ENCODE peak calls at places on chromosomes 16 and 17, in four cellular contexts. M is A549, W is neural progenitor cell, N is left ventricle myocardium inferior. U is an unnamed sample.

GRCh38 chr17:10628756-10629155 is 28.4 kb downstream of the MYH3 start:
- DNase-seq in N (no peak), M (no peak), W (peak; percentile 47), U (no peak)

GRCh38 chr17:4142107-4142900 is 526 bp downstream of the ZZEF1 start:
- DNase-seq in N (peak; percentile 24), M (no peak), W (peak; percentile 75), U (no peak)

GRCh38 chr17:80901319-80901718 is 90.3 kb upstream of the CHMP6 start:
- DNase-seq in N (no peak), M (no peak), W (no peak), U (no peak)

GRCh38 chr17:80455328-80455710 is 21.1 kb downstream of the NPTX1 start:
- DNase-seq in M (peak; percentile 88), N (no peak), W (peak; percentile 86), U (no peak)

GRCh38 chr16:14372471-14372870 is 257.6 kb downstream of the PARN start:
- DNase-seq in W (peak; percentile 28), M (no peak), N (no peak), U (no peak)

GRCh38 chr16:66619534-66620418 is 15.3 kb downstream of the CMTM3 start:
- DNase-seq in M (no peak), W (no peak), N (no peak), U (no peak)

GRCh38 chr16:81181013-81181720 is 57.3 kb upstream of the BCO1 start:
- DNase-seq in M (peak; percentile 94), N (peak; percentile 81), W (peak; percentile 88), U (peak; percentile 93)

GRCh38 chr16:16083421-16084156 is 134.2 kb downstream of the ABCC1 start:
- DNase-seq in N (no peak), W (no peak), M (peak; percentile 20), U (no peak)

GRCh38 chr16:88754912-88755744 is 29.9 kb downstream of the PIEZO1 start:
- DNase-seq in M (no peak), N (no peak), W (peak; percentile 80), U (no peak)

GRCh38 chr17:38428150-38428642 is at the start of gene ARHGAP23:
- DNase-seq in M (peak; percentile 60), N (peak; percentile 77), W (peak; percentile 74), U (no peak)

GRCh38 chr17:5526821-5527598 is 40.6 kb downstream of the MIS12 start:
- DNase-seq in N (peak; percentile 67), W (peak; percentile 26), M (peak; percentile 90), U (peak; percentile 84)

GRCh38 chr17:47905221-47905733 is 9.2 kb downstream of the SP2 start:
- DNase-seq in N (peak; percentile 81), W (peak; percentile 49), M (no peak), U (peak; percentile 59)

GRCh38 chr17:72125742-72126141 is 4.9 kb downstream of the SOX9 start:
- DNase-seq in N (no peak), M (no peak), W (no peak), U (no peak)

GRCh38 chr17:81905424-81905875 is 3.4 kb downstream of the NPB start:
- DNase-seq in M (no peak), W (no peak), N (no peak), U (no peak)

GRCh38 chr16:9039208-9039607 is 52.2 kb upstream of the HAPSTR1 start:
- DNase-seq in N (no peak), M (no peak), W (peak; percentile 23), U (no peak)

GRCh38 chr16:81432899-81433560 is 11.6 kb upstream of the CMIP start:
- DNase-seq in N (no peak), M (no peak), W (no peak), U (no peak)

GRCh38 chr17:73969956-73970355 is 233.5 kb upstream of the RPL38 start:
- DNase-seq in W (no peak), M (no peak), N (no peak), U (no peak)

GRCh38 chr16:53932975-53933374 is 229.0 kb downstream of the FTO start:
- DNase-seq in M (no peak), W (no peak), N (no peak), U (no peak)

GRCh38 chr16:31135535-31136286 is at the start of gene PRSS8:
- DNase-seq in W (peak; percentile 47), N (no peak), M (no peak), U (no peak)

GRCh38 chr17:57009737-57010445 is 32.0 kb downstream of the SCPEP1 start:
- DNase-seq in W (peak; percentile 69), N (peak; percentile 25), M (peak; percentile 79), U (peak; percentile 16)

GRCh38 chr16:53372942-53373871 is 61.1 kb upstream of the RBL2 start:
- DNase-seq in W (no peak), N (no peak), M (peak; percentile 32), U (no peak)

GRCh38 chr17:14209215-14209614 is 27.4 kb downstream of the CDRT15 start:
- DNase-seq in W (no peak), N (no peak), M (no peak), U (no peak)

GRCh38 chr17:37717627-37718382 is 27.1 kb downstream of the HNF1B start:
- DNase-seq in W (no peak), M (no peak), N (no peak), U (no peak)

GRCh38 chr16:56202036-56202435 is 10.7 kb downstream of the GNAO1 start:
- DNase-seq in N (no peak), W (no peak), M (no peak), U (no peak)

GRCh38 chr17:53724726-53725125 is 98.0 kb upstream of the KIF2B start:
- DNase-seq in W (no peak), N (no peak), M (no peak), U (no peak)

GRCh38 chr16:81625544-81626152 is 153.4 kb upstream of the PLCG2 start:
- DNase-seq in W (no peak), M (no peak), N (peak; percentile 53), U (no peak)

GRCh38 chr16:26756633-26757032 is 310.1 kb upstream of the C16orf82 start:
- DNase-seq in W (no peak), M (no peak), N (no peak), U (no peak)

GRCh38 chr17:81701288-81702071 is 1.7 kb upstream of the MRPL12 start:
- DNase-seq in W (no peak), M (no peak), N (no peak), U (no peak)

GRCh38 chr17:15257316-15257925 is 7.7 kb downstream of the PMP22 start:
- DNase-seq in W (peak; percentile 83), N (peak; percentile 83), M (peak; percentile 74), U (peak; percentile 66)

GRCh38 chr17:82963104-82963950 is 116.1 kb upstream of the METRNL start:
- DNase-seq in W (peak; percentile 86), N (peak; percentile 86), M (no peak), U (peak; percentile 17)

DNA sequence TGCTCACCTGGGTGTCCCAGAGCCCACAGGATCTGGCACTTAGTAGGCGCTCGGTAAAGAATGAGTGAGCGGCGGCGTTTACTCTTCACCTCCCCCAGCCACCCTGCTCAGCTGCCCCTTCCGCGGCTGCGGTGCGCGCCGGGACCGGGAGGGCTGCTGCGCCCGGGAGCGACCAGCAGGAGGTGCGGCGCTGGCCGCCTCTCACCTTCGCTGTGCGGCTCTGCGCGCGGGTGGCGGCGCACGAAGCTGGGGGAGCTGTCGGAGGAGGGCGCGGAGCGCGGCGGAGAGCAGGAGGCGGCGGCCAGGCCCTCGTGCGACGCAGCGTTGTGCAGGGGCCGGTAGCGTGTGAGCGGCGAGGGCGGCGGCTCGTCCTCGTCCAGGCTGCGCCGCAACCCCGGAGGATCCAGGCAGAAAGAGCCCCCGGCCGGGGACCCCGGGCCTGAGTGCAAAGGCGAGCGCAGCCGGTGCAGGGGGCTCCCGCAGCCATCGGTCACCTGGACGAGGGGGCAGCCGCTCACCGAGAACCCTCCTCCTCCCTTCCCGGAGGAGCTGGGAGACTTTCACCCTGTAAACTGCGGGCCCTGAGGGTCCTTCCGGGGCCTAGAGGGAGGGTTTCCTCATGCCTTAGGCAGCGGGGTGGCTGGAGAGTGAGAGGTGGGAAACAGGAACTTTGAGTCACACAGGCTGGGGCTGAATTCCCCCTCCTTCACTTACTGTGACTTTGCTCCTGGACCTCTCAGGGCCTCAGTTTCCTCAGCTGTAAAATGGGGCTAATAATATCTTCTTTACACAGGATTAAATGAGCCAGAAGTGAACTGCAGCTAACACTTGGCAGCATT is 12.5 kb downstream of the SAMD14 start:
- DNase-seq in M (peak; percentile 78), W (peak; percentile 92), N (no peak), U (no peak)
- H3K4me3 ChIP-seq in M (no peak overlapping the region), W (no peak overlapping the region), N (peak overlapping the region; percentile 46), U (no peak overlapping the region)

GRCh38 chr16:63789603-63790002 is 1332.3 kb downstream of the CDH11 start:
- DNase-seq in W (no peak), N (no peak), M (no peak), U (no peak)
- TF ChIP-seq CTCF in W (no peak), N (no peak), M (no peak), U (no peak)

GRCh38 chr17:2708585-2709172 is 2.9 kb downstream of the CLUH start:
- DNase-seq in W (no peak), N (no peak), M (no peak), U (no peak)
- H3K4me3 ChIP-seq in W (no peak overlapping the region), N (peak overlapping the region; percentile 88), M (peak overlapping the region; percentile 96), U (no peak overlapping the region)

DNA sequence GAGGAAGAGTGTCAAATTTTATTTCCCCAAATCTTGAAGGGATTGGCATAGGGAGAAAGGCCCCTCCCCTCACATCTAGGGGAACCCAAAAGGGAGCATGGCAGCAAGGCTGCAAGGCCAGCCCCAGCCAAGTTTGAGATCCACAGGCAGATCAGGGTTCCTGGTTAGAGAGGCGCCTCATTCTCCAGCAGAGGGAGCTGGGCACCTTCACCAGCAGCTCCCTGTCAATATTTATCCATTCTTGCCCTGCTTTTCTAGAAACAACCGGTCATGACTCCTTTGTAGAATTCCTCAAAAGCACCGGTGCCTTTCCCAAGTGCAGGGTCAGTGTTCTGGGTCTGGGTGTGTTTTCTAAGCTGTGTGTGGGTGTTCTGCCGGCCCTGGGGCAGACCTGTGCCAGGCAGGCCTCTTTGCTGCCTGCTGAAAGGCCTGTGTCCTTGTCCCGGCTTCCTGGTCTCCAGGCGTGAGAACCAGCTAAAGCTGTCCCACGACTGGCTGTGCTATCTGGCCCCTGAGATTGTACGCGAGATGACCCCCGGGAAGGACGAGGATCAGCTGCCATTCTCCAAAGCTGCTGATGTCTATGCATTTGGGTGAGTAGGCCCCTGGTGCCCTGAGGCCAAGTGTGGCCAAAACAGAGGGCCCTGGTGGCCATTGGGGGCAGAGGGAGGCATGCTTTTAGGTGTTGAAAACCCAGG is 21.2 kb upstream of the LGALS9 start:
- DNase-seq in W (peak; percentile 42), N (no peak), M (peak; percentile 46), U (no peak)
- TF ChIP-seq CTCF in W (peak; percentile 60), N (peak; percentile 81), M (peak; percentile 44), U (peak; percentile 75)

GRCh38 chr16:49526966-49527365 is 153.4 kb downstream of the C16orf78 start:
- DNase-seq in W (no peak), N (no peak), M (no peak), U (no peak)

GRCh38 chr16:49529646-49530045 is 156.0 kb downstream of the C16orf78 start:
- DNase-seq in M (no peak), N (no peak), W (no peak), U (no peak)

GRCh38 chr16:49527621-49528020 is 154.0 kb downstream of the C16orf78 start:
- DNase-seq in M (no peak), W (no peak), N (no peak), U (no peak)

GRCh38 chr16:49528035-49528434 is 154.4 kb downstream of the C16orf78 start:
- DNase-seq in N (no peak), M (no peak), W (no peak), U (no peak)

GRCh38 chr16:49528564-49529150 is 155.1 kb downstream of the C16orf78 start:
- DNase-seq in W (no peak), N (no peak), M (no peak), U (no peak)
- H3K4me3 ChIP-seq in W (no peak overlapping the region), N (peak overlapping the region; percentile 57), M (no peak overlapping the region), U (no peak overlapping the region)

U was measured in retinal pigment epithelial cell.